ENCODE peak calls at places on chromosomes 6 and 20, in eight cellular contexts. One of them, this sample, is unnamed.

GRCh38 chr20:38893485-38894090 is 32.6 kb upstream of the FAM83D start:
- DNase-seq in upper lobe of left lung: peak; percentile 95
- DNase-seq in fibroblast of lung: peak; percentile 27
- DNase-seq in ovary: peak; percentile 32
- DNase-seq in cardiac fibroblast: peak; percentile 57
- DNase-seq in neural progenitor cell: peak; percentile 76
- DNase-seq in tibial artery: no peak
- DNase-seq in K562: peak; percentile 85
- DNase-seq in this sample: peak; percentile 31

GRCh38 chr20:4083103-4083864 is 67.9 kb upstream of the RNF24 start:
- DNase-seq in neural progenitor cell: no peak
- DNase-seq in K562: no peak
- DNase-seq in fibroblast of lung: no peak
- DNase-seq in tibial artery: no peak
- DNase-seq in cardiac fibroblast: peak; percentile 85
- DNase-seq in upper lobe of left lung: no peak
- DNase-seq in ovary: no peak
- DNase-seq in this sample: peak; percentile 29

GRCh38 chr6:25670793-25671513 is 18.9 kb downstream of the SCGN start:
- DNase-seq in upper lobe of left lung: no peak
- DNase-seq in ovary: no peak
- DNase-seq in cardiac fibroblast: peak; percentile 3
- DNase-seq in fibroblast of lung: no peak
- DNase-seq in neural progenitor cell: no peak
- DNase-seq in K562: no peak
- DNase-seq in tibial artery: no peak
- DNase-seq in this sample: no peak

GRCh38 chr6:147285087-147285855 is 81.1 kb downstream of the STXBP5 start:
- DNase-seq in neural progenitor cell: peak; percentile 31
- DNase-seq in fibroblast of lung: peak; percentile 82
- DNase-seq in tibial artery: no peak
- DNase-seq in upper lobe of left lung: no peak
- DNase-seq in K562: peak; percentile 30
- DNase-seq in cardiac fibroblast: peak; percentile 75
- DNase-seq in ovary: no peak
- DNase-seq in this sample: peak; percentile 64

GRCh38 chr20:64156136-64156885 is 7.9 kb upstream of the MYT1 start:
- DNase-seq in ovary: no peak
- DNase-seq in neural progenitor cell: peak; percentile 61
- DNase-seq in K562: no peak
- DNase-seq in tibial artery: no peak
- DNase-seq in fibroblast of lung: no peak
- DNase-seq in cardiac fibroblast: no peak
- DNase-seq in upper lobe of left lung: peak; percentile 52
- DNase-seq in this sample: no peak

GRCh38 chr6:26330835-26331808 is 33.9 kb upstream of the BTN3A2 start:
- DNase-seq in K562: peak; percentile 74
- DNase-seq in tibial artery: no peak
- DNase-seq in cardiac fibroblast: peak; percentile 21
- DNase-seq in upper lobe of left lung: no peak
- DNase-seq in ovary: no peak
- DNase-seq in neural progenitor cell: no peak
- DNase-seq in fibroblast of lung: no peak
- DNase-seq in this sample: peak; percentile 12

GRCh38 chr6:143733500-143733899 is 55.7 kb downstream of the PHACTR2 start:
- DNase-seq in tibial artery: no peak
- DNase-seq in K562: no peak
- DNase-seq in fibroblast of lung: no peak
- DNase-seq in ovary: no peak
- DNase-seq in cardiac fibroblast: no peak
- DNase-seq in neural progenitor cell: no peak
- DNase-seq in upper lobe of left lung: no peak
- DNase-seq in this sample: no peak

GRCh38 chr20:59850018-59850641 is 83.3 kb downstream of the SYCP2 start:
- DNase-seq in upper lobe of left lung: no peak
- DNase-seq in fibroblast of lung: peak; percentile 57
- DNase-seq in ovary: no peak
- DNase-seq in neural progenitor cell: peak; percentile 46
- DNase-seq in tibial artery: no peak
- DNase-seq in K562: peak; percentile 30
- DNase-seq in cardiac fibroblast: peak; percentile 57
- DNase-seq in this sample: peak; percentile 45

GRCh38 chr20:37651932-37652331 is 41.9 kb upstream of the CTNNBL1 start:
- DNase-seq in tibial artery: no peak
- DNase-seq in fibroblast of lung: peak; percentile 12
- DNase-seq in K562: no peak
- DNase-seq in cardiac fibroblast: peak; percentile 53
- DNase-seq in neural progenitor cell: peak; percentile 83
- DNase-seq in ovary: no peak
- DNase-seq in upper lobe of left lung: peak; percentile 36
- DNase-seq in this sample: no peak

GRCh38 chr6:161481786-161482516 is 208.1 kb upstream of the AGPAT4 start:
- DNase-seq in cardiac fibroblast: peak; percentile 16
- DNase-seq in K562: no peak
- DNase-seq in ovary: no peak
- DNase-seq in neural progenitor cell: no peak
- DNase-seq in fibroblast of lung: peak; percentile 42
- DNase-seq in upper lobe of left lung: no peak
- DNase-seq in tibial artery: no peak
- DNase-seq in this sample: peak; percentile 54

GRCh38 chr6:168037856-168038255 is 40.4 kb downstream of the KIF25 start:
- DNase-seq in tibial artery: no peak
- DNase-seq in upper lobe of left lung: no peak
- DNase-seq in K562: no peak
- DNase-seq in neural progenitor cell: no peak
- DNase-seq in ovary: no peak
- DNase-seq in fibroblast of lung: no peak
- DNase-seq in cardiac fibroblast: no peak
- DNase-seq in this sample: no peak

GRCh38 chr20:54167909-54168872 is 5.6 kb downstream of the CYP24A1 start:
- DNase-seq in neural progenitor cell: no peak
- DNase-seq in upper lobe of left lung: no peak
- DNase-seq in fibroblast of lung: peak; percentile 8
- DNase-seq in cardiac fibroblast: peak; percentile 21
- DNase-seq in tibial artery: no peak
- DNase-seq in K562: no peak
- DNase-seq in ovary: no peak
- DNase-seq in this sample: no peak

GRCh38 chr6:7954477-7955200 is 44.1 kb upstream of the TXNDC5 start:
- DNase-seq in cardiac fibroblast: no peak
- DNase-seq in fibroblast of lung: no peak
- DNase-seq in tibial artery: no peak
- DNase-seq in K562: no peak
- DNase-seq in neural progenitor cell: no peak
- DNase-seq in upper lobe of left lung: no peak
- DNase-seq in ovary: no peak
- DNase-seq in this sample: no peak

GRCh38 chr6:111382476-111383294 is 100.3 kb downstream of the REV3L start:
- DNase-seq in neural progenitor cell: no peak
- DNase-seq in fibroblast of lung: no peak
- DNase-seq in K562: no peak
- DNase-seq in tibial artery: peak; percentile 80
- DNase-seq in ovary: no peak
- DNase-seq in cardiac fibroblast: peak; percentile 18
- DNase-seq in upper lobe of left lung: no peak
- DNase-seq in this sample: no peak

GRCh38 chr6:128981716-128982115 is 98.8 kb downstream of the LAMA2 start:
- DNase-seq in tibial artery: no peak
- DNase-seq in neural progenitor cell: no peak
- DNase-seq in cardiac fibroblast: no peak
- DNase-seq in fibroblast of lung: no peak
- DNase-seq in K562: no peak
- DNase-seq in ovary: no peak
- DNase-seq in upper lobe of left lung: no peak
- DNase-seq in this sample: no peak

GRCh38 chr6:41552723-41553122 is 6.5 kb downstream of the FOXP4 start:
- DNase-seq in cardiac fibroblast: no peak
- DNase-seq in fibroblast of lung: no peak
- DNase-seq in neural progenitor cell: no peak
- DNase-seq in K562: no peak
- DNase-seq in tibial artery: no peak
- DNase-seq in ovary: no peak
- DNase-seq in upper lobe of left lung: no peak
- DNase-seq in this sample: no peak

GRCh38 chr6:41555326-41556300 is 9.4 kb downstream of the FOXP4 start:
- DNase-seq in neural progenitor cell: no peak
- DNase-seq in K562: no peak
- DNase-seq in ovary: no peak
- DNase-seq in tibial artery: no peak
- DNase-seq in cardiac fibroblast: no peak
- DNase-seq in fibroblast of lung: no peak
- DNase-seq in upper lobe of left lung: no peak
- DNase-seq in this sample: no peak

GRCh38 chr6:41551086-41551702 is 5.0 kb downstream of the FOXP4 start:
- DNase-seq in tibial artery: no peak
- DNase-seq in upper lobe of left lung: no peak
- DNase-seq in fibroblast of lung: no peak
- DNase-seq in cardiac fibroblast: no peak
- DNase-seq in K562: no peak
- DNase-seq in neural progenitor cell: no peak
- DNase-seq in ovary: no peak
- DNase-seq in this sample: no peak

GRCh38 chr6:41551857-41552256 is 5.7 kb downstream of the FOXP4 start:
- DNase-seq in fibroblast of lung: no peak
- DNase-seq in K562: no peak
- DNase-seq in ovary: no peak
- DNase-seq in cardiac fibroblast: no peak
- DNase-seq in tibial artery: no peak
- DNase-seq in neural progenitor cell: no peak
- DNase-seq in upper lobe of left lung: no peak
- DNase-seq in this sample: no peak

GRCh38 chr6:41553405-41553999 is 7.3 kb downstream of the FOXP4 start:
- DNase-seq in upper lobe of left lung: no peak
- DNase-seq in neural progenitor cell: no peak
- DNase-seq in tibial artery: no peak
- DNase-seq in fibroblast of lung: no peak
- DNase-seq in K562: no peak
- DNase-seq in cardiac fibroblast: no peak
- DNase-seq in ovary: no peak
- DNase-seq in this sample: no peak
- H3K4me3 ChIP-seq in upper lobe of left lung: no peak overlapping the region
- H3K4me3 ChIP-seq in neural progenitor cell: no peak overlapping the region
- H3K4me3 ChIP-seq in tibial artery: no peak overlapping the region
- H3K4me3 ChIP-seq in fibroblast of lung: no peak overlapping the region
- H3K4me3 ChIP-seq in K562: no peak overlapping the region
- H3K4me3 ChIP-seq in cardiac fibroblast: no peak overlapping the region
- H3K4me3 ChIP-seq in ovary: no peak overlapping the region
- H3K4me3 ChIP-seq in this sample: no peak overlapping the region

GRCh38 chr6:107864235-107864970 is 40.3 kb upstream of the SCML4 start:
- DNase-seq in neural progenitor cell: peak; percentile 34
- DNase-seq in cardiac fibroblast: no peak
- DNase-seq in upper lobe of left lung: no peak
- DNase-seq in ovary: no peak
- DNase-seq in K562: no peak
- DNase-seq in tibial artery: no peak
- DNase-seq in fibroblast of lung: no peak
- DNase-seq in this sample: no peak

GRCh38 chr6:107868867-107869611 is 44.9 kb upstream of the SCML4 start:
- DNase-seq in K562: no peak
- DNase-seq in ovary: no peak
- DNase-seq in upper lobe of left lung: no peak
- DNase-seq in cardiac fibroblast: no peak
- DNase-seq in fibroblast of lung: no peak
- DNase-seq in neural progenitor cell: no peak
- DNase-seq in tibial artery: no peak
- DNase-seq in this sample: no peak

GRCh38 chr6:107869871-107870270 is 45.8 kb upstream of the SCML4 start:
- DNase-seq in fibroblast of lung: no peak
- DNase-seq in ovary: no peak
- DNase-seq in cardiac fibroblast: no peak
- DNase-seq in K562: no peak
- DNase-seq in neural progenitor cell: peak; percentile 67
- DNase-seq in upper lobe of left lung: no peak
- DNase-seq in tibial artery: no peak
- DNase-seq in this sample: no peak

GRCh38 chr6:107866606-107867301 is 42.6 kb upstream of the SCML4 start:
- DNase-seq in neural progenitor cell: peak; percentile 42
- DNase-seq in cardiac fibroblast: peak; percentile 50
- DNase-seq in fibroblast of lung: peak; percentile 50
- DNase-seq in tibial artery: no peak
- DNase-seq in K562: no peak
- DNase-seq in ovary: no peak
- DNase-seq in upper lobe of left lung: no peak
- DNase-seq in this sample: peak; percentile 29

DNA sequence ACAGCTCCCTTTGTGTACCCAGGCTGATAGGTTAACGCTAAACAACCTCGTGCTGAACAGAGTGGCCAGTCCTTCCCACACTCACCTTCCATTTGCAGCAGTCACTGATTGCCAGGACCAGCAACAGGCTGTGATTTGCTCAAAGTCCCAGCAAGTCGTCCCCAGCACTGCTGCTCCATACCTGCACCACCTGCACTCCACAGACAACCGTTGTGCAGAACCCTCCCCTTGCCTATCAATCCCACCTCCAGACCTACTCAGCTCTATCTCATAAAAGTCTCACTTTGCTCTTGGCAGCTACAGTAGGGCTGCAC is 43.1 kb upstream of the SCML4 start:
- DNase-seq in K562: no peak
- DNase-seq in neural progenitor cell: no peak
- DNase-seq in ovary: no peak
- DNase-seq in fibroblast of lung: no peak
- DNase-seq in cardiac fibroblast: no peak
- DNase-seq in tibial artery: no peak
- DNase-seq in upper lobe of left lung: no peak
- DNase-seq in this sample: no peak
- TF ChIP-seq CTCF in K562: peak; percentile 29
- TF ChIP-seq CTCF in neural progenitor cell: no peak
- TF ChIP-seq CTCF in ovary: no peak
- TF ChIP-seq CTCF in fibroblast of lung: no peak
- TF ChIP-seq CTCF in cardiac fibroblast: no peak
- TF ChIP-seq CTCF in tibial artery: no peak
- TF ChIP-seq CTCF in upper lobe of left lung: no peak
- TF ChIP-seq CTCF in this sample: no peak

DNA sequence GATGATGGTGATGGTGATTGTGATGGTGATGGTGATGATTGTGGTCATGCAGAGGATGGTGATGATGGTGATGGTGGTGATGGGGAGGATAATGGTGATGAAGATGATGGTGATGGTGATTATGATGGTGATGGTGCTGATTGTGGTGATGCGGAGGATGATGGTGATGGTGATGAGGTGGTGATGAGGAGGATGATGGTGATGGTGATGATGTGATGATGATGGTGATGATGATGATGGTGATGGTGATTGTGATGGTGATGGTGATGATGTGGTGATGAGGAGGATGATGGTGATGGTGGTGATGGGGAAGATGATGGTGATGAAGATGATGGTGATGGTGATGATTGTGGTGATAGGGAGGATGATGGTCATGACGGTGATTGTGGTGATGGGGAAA is 333.7 kb downstream of the CDH4 start:
- DNase-seq in tibial artery: no peak
- DNase-seq in K562: no peak
- DNase-seq in upper lobe of left lung: no peak
- DNase-seq in ovary: no peak
- DNase-seq in neural progenitor cell: no peak
- DNase-seq in fibroblast of lung: no peak
- DNase-seq in cardiac fibroblast: no peak
- DNase-seq in this sample: no peak
- H3K4me3 ChIP-seq in tibial artery: no peak overlapping the region
- H3K4me3 ChIP-seq in K562: no peak overlapping the region
- H3K4me3 ChIP-seq in upper lobe of left lung: no peak overlapping the region
- H3K4me3 ChIP-seq in ovary: no peak overlapping the region
- H3K4me3 ChIP-seq in neural progenitor cell: no peak overlapping the region
- H3K4me3 ChIP-seq in fibroblast of lung: no peak overlapping the region
- H3K4me3 ChIP-seq in cardiac fibroblast: no peak overlapping the region
- H3K4me3 ChIP-seq in this sample: no peak overlapping the region

GRCh38 chr6:119226089-119226488 is 123.5 kb downstream of the MAN1A1 start:
- DNase-seq in fibroblast of lung: no peak
- DNase-seq in tibial artery: no peak
- DNase-seq in ovary: no peak
- DNase-seq in neural progenitor cell: no peak
- DNase-seq in cardiac fibroblast: no peak
- DNase-seq in K562: no peak
- DNase-seq in upper lobe of left lung: no peak
- DNase-seq in this sample: no peak
- TF ChIP-seq CTCF in fibroblast of lung: no peak
- TF ChIP-seq CTCF in tibial artery: no peak
- TF ChIP-seq CTCF in ovary: no peak
- TF ChIP-seq CTCF in neural progenitor cell: no peak
- TF ChIP-seq CTCF in cardiac fibroblast: no peak
- TF ChIP-seq CTCF in K562: no peak
- TF ChIP-seq CTCF in upper lobe of left lung: no peak
- TF ChIP-seq CTCF in this sample: no peak

This sample was measured in AG10803.